ENCODE peak calls at places on chromosomes 2 and 18, in four cellular contexts. One of them, this sample, is unnamed.

GRCh38 chr2:73156539-73157124 is 43.9 kb upstream of the RAB11FIP5 start:
- DNase-seq in H7: peak
- DNase-seq in aorta: peak
- DNase-seq in heart right ventricle: peak
- DNase-seq in this sample: peak

GRCh38 chr2:234995332-234996007 is 43.7 kb downstream of the SH3BP4 start:
- DNase-seq in H7: peak
- DNase-seq in aorta: no peak
- DNase-seq in heart right ventricle: no peak
- DNase-seq in this sample: no peak

GRCh38 chr2:205245001-205245400 is 437.3 kb upstream of the NRP2 start:
- DNase-seq in H7: no peak
- DNase-seq in aorta: peak
- DNase-seq in heart right ventricle: no peak
- DNase-seq in this sample: no peak

GRCh38 chr2:206361407-206362045 is 81.8 kb upstream of the ADAM23 start:
- DNase-seq in H7: no peak
- DNase-seq in aorta: no peak
- DNase-seq in heart right ventricle: no peak
- DNase-seq in this sample: no peak

GRCh38 chr2:238974510-238975166 is 126.8 kb downstream of the TWIST2 start:
- DNase-seq in H7: peak
- DNase-seq in aorta: no peak
- DNase-seq in heart right ventricle: no peak
- DNase-seq in this sample: peak

GRCh38 chr18:13286456-13287125 is 68.0 kb downstream of the LDLRAD4 start:
- DNase-seq in H7: peak
- DNase-seq in aorta: no peak
- DNase-seq in heart right ventricle: no peak
- DNase-seq in this sample: no peak

GRCh38 chr2:158325031-158325781 is 131.3 kb downstream of the CCDC148 start:
- DNase-seq in H7: no peak
- DNase-seq in aorta: no peak
- DNase-seq in heart right ventricle: no peak
- DNase-seq in this sample: peak

GRCh38 chr2:152093464-152093863 is 5.4 kb downstream of the CACNB4 start:
- DNase-seq in H7: no peak
- DNase-seq in aorta: no peak
- DNase-seq in heart right ventricle: no peak
- DNase-seq in this sample: no peak

GRCh38 chr2:183027443-183027842 is 10.8 kb downstream of the NCKAP1 start:
- DNase-seq in H7: no peak
- DNase-seq in aorta: no peak
- DNase-seq in heart right ventricle: no peak
- DNase-seq in this sample: no peak

GRCh38 chr2:160252278-160252887 is 52.3 kb upstream of the ITGB6 start:
- DNase-seq in H7: peak
- DNase-seq in aorta: no peak
- DNase-seq in heart right ventricle: no peak
- DNase-seq in this sample: no peak

GRCh38 chr2:33104726-33105125 is 158.0 kb downstream of the LTBP1 start:
- DNase-seq in H7: no peak
- DNase-seq in aorta: no peak
- DNase-seq in heart right ventricle: no peak
- DNase-seq in this sample: peak

GRCh38 chr2:45922577-45922988 is 271.1 kb downstream of the PRKCE start:
- DNase-seq in H7: no peak
- DNase-seq in aorta: no peak
- DNase-seq in heart right ventricle: peak
- DNase-seq in this sample: no peak

GRCh38 chr18:49247786-49248185 is 212.7 kb downstream of the DYM start:
- DNase-seq in H7: no peak
- DNase-seq in aorta: no peak
- DNase-seq in heart right ventricle: no peak
- DNase-seq in this sample: no peak

GRCh38 chr18:49249523-49249922 is 210.9 kb downstream of the DYM start:
- DNase-seq in H7: no peak
- DNase-seq in aorta: no peak
- DNase-seq in heart right ventricle: no peak
- DNase-seq in this sample: peak

GRCh38 chr18:49251451-49251850 is 209.0 kb downstream of the DYM start:
- DNase-seq in H7: no peak
- DNase-seq in aorta: no peak
- DNase-seq in heart right ventricle: no peak
- DNase-seq in this sample: no peak

DNA sequence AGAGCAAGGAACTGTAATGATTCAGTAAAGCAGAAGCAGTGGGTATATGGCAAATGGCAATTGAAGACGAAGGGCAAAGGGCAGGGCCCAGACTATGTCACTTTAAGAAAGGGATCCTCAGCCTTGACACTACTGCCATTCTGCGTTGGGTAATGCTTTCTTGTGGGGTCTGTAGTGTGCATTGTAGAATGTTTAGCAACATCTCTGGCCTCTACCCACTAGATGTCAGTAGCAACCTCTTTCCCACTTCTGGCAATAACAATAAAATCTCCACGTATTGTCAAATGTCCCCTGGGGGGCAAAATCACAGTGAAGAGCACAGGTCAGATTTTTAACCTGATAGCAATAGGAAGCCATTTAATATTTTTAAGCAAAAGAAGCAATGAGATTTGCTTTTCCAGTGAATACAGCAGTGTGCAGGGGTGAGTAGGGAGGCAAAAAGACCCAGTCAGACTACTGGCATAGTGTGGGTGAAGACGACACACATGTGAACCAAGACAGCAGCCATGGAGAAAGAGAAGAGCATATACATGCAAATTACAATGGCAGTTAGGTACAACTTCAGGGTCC is 209.5 kb downstream of the DYM start:
- DNase-seq in H7: no peak
- DNase-seq in aorta: no peak
- DNase-seq in heart right ventricle: no peak
- DNase-seq in this sample: no peak
- H3K4me3 ChIP-seq in H7: no peak
- H3K4me3 ChIP-seq in aorta: no peak
- H3K4me3 ChIP-seq in heart right ventricle: no peak
- H3K4me3 ChIP-seq in this sample: no peak

GRCh38 chr2:11366326-11366741 is 21.9 kb upstream of the ROCK2 start:
- DNase-seq in H7: no peak
- DNase-seq in aorta: no peak
- DNase-seq in heart right ventricle: no peak
- DNase-seq in this sample: no peak
- H3K4me3 ChIP-seq in H7: no peak
- H3K4me3 ChIP-seq in aorta: no peak
- H3K4me3 ChIP-seq in heart right ventricle: no peak
- H3K4me3 ChIP-seq in this sample: no peak

GRCh38 chr2:190119948-190120347 is 57.4 kb upstream of the MSTN start:
- DNase-seq in H7: no peak
- DNase-seq in aorta: no peak
- DNase-seq in heart right ventricle: peak
- DNase-seq in this sample: no peak

GRCh38 chr2:190117305-190117704 is 54.8 kb upstream of the MSTN start:
- DNase-seq in H7: no peak
- DNase-seq in aorta: no peak
- DNase-seq in heart right ventricle: no peak
- DNase-seq in this sample: no peak

GRCh38 chr2:190123956-190124355 is 61.4 kb upstream of the MSTN start:
- DNase-seq in H7: no peak
- DNase-seq in aorta: no peak
- DNase-seq in heart right ventricle: no peak
- DNase-seq in this sample: no peak

GRCh38 chr2:190121971-190122370 is 59.4 kb upstream of the MSTN start:
- DNase-seq in H7: peak
- DNase-seq in aorta: no peak
- DNase-seq in heart right ventricle: no peak
- DNase-seq in this sample: no peak

DNA sequence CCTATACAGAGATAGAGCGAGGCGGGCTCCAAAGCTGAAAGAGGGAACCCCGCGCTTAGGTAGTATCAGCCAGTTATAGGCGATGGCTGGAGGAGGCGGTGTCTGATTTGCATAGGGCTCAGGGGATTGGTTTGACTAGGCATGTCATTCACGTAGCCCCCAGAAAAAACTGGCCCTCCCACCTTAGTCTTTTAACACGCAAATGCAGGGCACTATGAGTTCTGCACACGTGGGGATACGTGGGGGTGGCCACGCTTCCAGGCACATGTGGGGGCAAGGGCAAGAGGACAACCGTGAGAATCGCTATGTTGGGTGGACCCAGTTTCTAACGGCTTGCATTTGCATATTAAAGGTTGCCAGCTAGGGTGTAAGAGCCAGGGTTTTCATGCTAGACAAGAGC is 56.7 kb upstream of the MSTN start:
- DNase-seq in H7: peak
- DNase-seq in aorta: no peak
- DNase-seq in heart right ventricle: peak
- DNase-seq in this sample: no peak
- H3K4me3 ChIP-seq in H7: peak
- H3K4me3 ChIP-seq in aorta: no peak
- H3K4me3 ChIP-seq in heart right ventricle: peak
- H3K4me3 ChIP-seq in this sample: no peak

GRCh38 chr2:67919490-67919889 is 143.3 kb downstream of the C1D start:
- DNase-seq in H7: no peak
- DNase-seq in aorta: no peak
- DNase-seq in heart right ventricle: no peak
- DNase-seq in this sample: no peak

GRCh38 chr2:67918471-67918870 is 144.3 kb downstream of the C1D start:
- DNase-seq in H7: no peak
- DNase-seq in aorta: peak
- DNase-seq in heart right ventricle: no peak
- DNase-seq in this sample: peak

GRCh38 chr2:67917332-67918054 is 145.3 kb downstream of the C1D start:
- DNase-seq in H7: no peak
- DNase-seq in aorta: no peak
- DNase-seq in heart right ventricle: no peak
- DNase-seq in this sample: peak
- H3K4me3 ChIP-seq in H7: no peak
- H3K4me3 ChIP-seq in aorta: no peak
- H3K4me3 ChIP-seq in heart right ventricle: no peak
- H3K4me3 ChIP-seq in this sample: no peak

DNA sequence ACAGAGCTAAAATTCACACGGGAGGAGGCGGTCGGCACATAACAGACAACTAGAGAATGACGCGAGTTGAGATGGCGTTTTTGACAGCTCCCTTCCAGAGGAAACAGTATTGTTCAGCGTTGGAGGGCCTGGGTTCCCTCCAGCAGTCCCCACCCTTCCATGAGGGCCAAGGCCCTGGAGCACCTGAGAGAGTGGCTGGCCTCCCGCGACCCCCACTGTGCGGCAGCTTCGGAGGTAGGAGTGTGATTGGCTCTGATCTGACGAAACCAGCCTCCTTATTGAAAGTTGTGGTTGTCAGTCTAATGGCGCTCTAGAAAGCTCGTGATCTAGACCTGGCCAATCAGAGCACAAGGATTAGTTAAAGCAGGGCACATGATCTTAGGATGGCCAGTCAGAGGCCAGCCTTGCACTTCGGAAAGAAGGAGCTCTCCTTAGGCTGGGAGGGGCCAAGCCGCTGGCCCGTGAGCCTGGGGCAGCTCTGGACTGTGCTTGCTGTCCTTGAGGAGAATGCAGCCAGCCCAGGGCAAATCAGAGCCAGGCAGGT is 104.5 kb upstream of the CELF4 start:
- DNase-seq in H7: peak
- DNase-seq in aorta: no peak
- DNase-seq in heart right ventricle: no peak
- DNase-seq in this sample: no peak
- H3K4me3 ChIP-seq in H7: no peak
- H3K4me3 ChIP-seq in aorta: no peak
- H3K4me3 ChIP-seq in heart right ventricle: no peak
- H3K4me3 ChIP-seq in this sample: no peak

GRCh38 chr2:113992090-113992489 is 102.2 kb downstream of the ACTR3 start:
- DNase-seq in H7: no peak
- DNase-seq in aorta: no peak
- DNase-seq in heart right ventricle: no peak
- DNase-seq in this sample: no peak
- H3K4me3 ChIP-seq in H7: no peak
- H3K4me3 ChIP-seq in aorta: no peak
- H3K4me3 ChIP-seq in heart right ventricle: no peak
- H3K4me3 ChIP-seq in this sample: no peak

DNA sequence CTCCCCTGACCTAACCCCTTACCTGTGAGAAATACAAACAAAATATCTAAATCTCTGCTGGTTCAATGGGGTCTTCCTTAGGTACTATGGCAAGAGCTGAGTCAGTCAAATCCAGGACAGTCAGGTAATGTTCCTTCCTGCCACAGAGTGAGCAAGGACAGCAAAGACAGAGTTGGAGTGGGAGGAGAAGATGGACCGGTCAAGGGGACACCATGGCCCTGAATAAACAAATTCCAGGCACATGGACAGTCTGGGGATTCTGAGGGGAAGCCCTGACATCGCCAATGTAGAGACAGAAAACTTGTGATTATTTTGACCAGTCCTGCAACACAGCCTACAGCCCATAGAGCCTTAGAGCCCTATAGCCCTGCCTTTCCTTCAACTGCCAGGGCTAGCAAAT is 42.8 kb downstream of the OLA1 start:
- DNase-seq in H7: no peak
- DNase-seq in aorta: no peak
- DNase-seq in heart right ventricle: no peak
- DNase-seq in this sample: no peak
- H3K4me3 ChIP-seq in H7: no peak
- H3K4me3 ChIP-seq in aorta: no peak
- H3K4me3 ChIP-seq in heart right ventricle: no peak
- H3K4me3 ChIP-seq in this sample: no peak

This sample was measured in MG63.